ENCODE peak calls at places on chromosomes 12 and 14, in seven cellular contexts. One of them, this sample, is unnamed.

GRCh38 chr12:103956515-103957027 is 9.1 kb upstream of the TDG start:
- DNase-seq in CD8-positive, alpha-beta memory T cell: no peak
- DNase-seq in heart left ventricle: no peak
- DNase-seq in GM13977: no peak
- DNase-seq in stromal cell of bone marrow: no peak
- DNase-seq in AG10803: no peak
- DNase-seq in stimulated activated CD8-positive, alpha-beta memory T cell treated with anti-CD3 and anti-CD28 coated beads, Interleukin-2, amount 100 ng/mL, for 1 hour: no peak
- DNase-seq in this sample: peak

GRCh38 chr14:22438742-22439141 is 150.3 kb downstream of the DAD1 start:
- DNase-seq in CD8-positive, alpha-beta memory T cell: no peak
- DNase-seq in heart left ventricle: no peak
- DNase-seq in GM13977: no peak
- DNase-seq in stromal cell of bone marrow: no peak
- DNase-seq in AG10803: no peak
- DNase-seq in stimulated activated CD8-positive, alpha-beta memory T cell treated with anti-CD3 and anti-CD28 coated beads, Interleukin-2, amount 100 ng/mL, for 1 hour: no peak
- DNase-seq in this sample: no peak

GRCh38 chr14:103144085-103144484 is 20.8 kb downstream of the TNFAIP2 start:
- DNase-seq in CD8-positive, alpha-beta memory T cell: no peak
- DNase-seq in heart left ventricle: no peak
- DNase-seq in GM13977: no peak
- DNase-seq in stromal cell of bone marrow: no peak
- DNase-seq in AG10803: peak
- DNase-seq in stimulated activated CD8-positive, alpha-beta memory T cell treated with anti-CD3 and anti-CD28 coated beads, Interleukin-2, amount 100 ng/mL, for 1 hour: no peak
- DNase-seq in this sample: no peak

GRCh38 chr12:3214508-3215365 is 137.6 kb downstream of the TSPAN9 start:
- DNase-seq in CD8-positive, alpha-beta memory T cell: no peak
- DNase-seq in heart left ventricle: no peak
- DNase-seq in GM13977: no peak
- DNase-seq in stromal cell of bone marrow: no peak
- DNase-seq in AG10803: no peak
- DNase-seq in stimulated activated CD8-positive, alpha-beta memory T cell treated with anti-CD3 and anti-CD28 coated beads, Interleukin-2, amount 100 ng/mL, for 1 hour: no peak
- DNase-seq in this sample: no peak

GRCh38 chr12:51238510-51239334 is at the start of gene DAZAP2:
- DNase-seq in CD8-positive, alpha-beta memory T cell: peak
- DNase-seq in heart left ventricle: peak
- DNase-seq in GM13977: peak
- DNase-seq in stromal cell of bone marrow: peak
- DNase-seq in AG10803: peak
- DNase-seq in stimulated activated CD8-positive, alpha-beta memory T cell treated with anti-CD3 and anti-CD28 coated beads, Interleukin-2, amount 100 ng/mL, for 1 hour: peak
- DNase-seq in this sample: peak

GRCh38 chr12:40566246-40566645 is 126.0 kb upstream of the CNTN1 start:
- DNase-seq in CD8-positive, alpha-beta memory T cell: no peak
- DNase-seq in heart left ventricle: no peak
- DNase-seq in GM13977: no peak
- DNase-seq in stromal cell of bone marrow: no peak
- DNase-seq in AG10803: no peak
- DNase-seq in stimulated activated CD8-positive, alpha-beta memory T cell treated with anti-CD3 and anti-CD28 coated beads, Interleukin-2, amount 100 ng/mL, for 1 hour: no peak
- DNase-seq in this sample: no peak

GRCh38 chr12:103495783-103496456 is at the start of gene C12orf42:
- DNase-seq in CD8-positive, alpha-beta memory T cell: no peak
- DNase-seq in heart left ventricle: no peak
- DNase-seq in GM13977: peak
- DNase-seq in stromal cell of bone marrow: peak
- DNase-seq in AG10803: peak
- DNase-seq in stimulated activated CD8-positive, alpha-beta memory T cell treated with anti-CD3 and anti-CD28 coated beads, Interleukin-2, amount 100 ng/mL, for 1 hour: no peak
- DNase-seq in this sample: peak

GRCh38 chr14:101451166-101451565 is 110.1 kb upstream of the DIO3 start:
- DNase-seq in CD8-positive, alpha-beta memory T cell: no peak
- DNase-seq in heart left ventricle: no peak
- DNase-seq in GM13977: no peak
- DNase-seq in stromal cell of bone marrow: no peak
- DNase-seq in AG10803: no peak
- DNase-seq in stimulated activated CD8-positive, alpha-beta memory T cell treated with anti-CD3 and anti-CD28 coated beads, Interleukin-2, amount 100 ng/mL, for 1 hour: no peak
- DNase-seq in this sample: no peak

GRCh38 chr12:124392271-124392990 is 97.5 kb downstream of the RFLNA start:
- DNase-seq in CD8-positive, alpha-beta memory T cell: no peak
- DNase-seq in heart left ventricle: peak
- DNase-seq in GM13977: peak
- DNase-seq in stromal cell of bone marrow: no peak
- DNase-seq in AG10803: no peak
- DNase-seq in stimulated activated CD8-positive, alpha-beta memory T cell treated with anti-CD3 and anti-CD28 coated beads, Interleukin-2, amount 100 ng/mL, for 1 hour: no peak
- DNase-seq in this sample: peak

GRCh38 chr12:77153706-77154105 is 88.3 kb upstream of the E2F7 start:
- DNase-seq in CD8-positive, alpha-beta memory T cell: no peak
- DNase-seq in heart left ventricle: no peak
- DNase-seq in GM13977: no peak
- DNase-seq in stromal cell of bone marrow: no peak
- DNase-seq in AG10803: peak
- DNase-seq in stimulated activated CD8-positive, alpha-beta memory T cell treated with anti-CD3 and anti-CD28 coated beads, Interleukin-2, amount 100 ng/mL, for 1 hour: no peak
- DNase-seq in this sample: no peak

GRCh38 chr12:57479376-57480115 is at the start of gene ARHGAP9:
- DNase-seq in CD8-positive, alpha-beta memory T cell: peak
- DNase-seq in heart left ventricle: no peak
- DNase-seq in GM13977: peak
- DNase-seq in stromal cell of bone marrow: no peak
- DNase-seq in AG10803: no peak
- DNase-seq in stimulated activated CD8-positive, alpha-beta memory T cell treated with anti-CD3 and anti-CD28 coated beads, Interleukin-2, amount 100 ng/mL, for 1 hour: no peak
- DNase-seq in this sample: peak

GRCh38 chr14:77014004-77014604 is 14.4 kb downstream of the IRF2BPL start:
- DNase-seq in CD8-positive, alpha-beta memory T cell: no peak
- DNase-seq in heart left ventricle: peak
- DNase-seq in GM13977: no peak
- DNase-seq in stromal cell of bone marrow: no peak
- DNase-seq in AG10803: peak
- DNase-seq in stimulated activated CD8-positive, alpha-beta memory T cell treated with anti-CD3 and anti-CD28 coated beads, Interleukin-2, amount 100 ng/mL, for 1 hour: no peak
- DNase-seq in this sample: no peak

GRCh38 chr12:131850856-131851559 is 22.8 kb downstream of the MMP17 start:
- DNase-seq in CD8-positive, alpha-beta memory T cell: no peak
- DNase-seq in heart left ventricle: no peak
- DNase-seq in GM13977: no peak
- DNase-seq in stromal cell of bone marrow: no peak
- DNase-seq in AG10803: no peak
- DNase-seq in stimulated activated CD8-positive, alpha-beta memory T cell treated with anti-CD3 and anti-CD28 coated beads, Interleukin-2, amount 100 ng/mL, for 1 hour: no peak
- DNase-seq in this sample: no peak

GRCh38 chr12:10030446-10030845 is at the start of gene CLEC9A:
- DNase-seq in CD8-positive, alpha-beta memory T cell: no peak
- DNase-seq in heart left ventricle: no peak
- DNase-seq in GM13977: no peak
- DNase-seq in stromal cell of bone marrow: no peak
- DNase-seq in AG10803: no peak
- DNase-seq in stimulated activated CD8-positive, alpha-beta memory T cell treated with anti-CD3 and anti-CD28 coated beads, Interleukin-2, amount 100 ng/mL, for 1 hour: no peak
- DNase-seq in this sample: no peak

GRCh38 chr14:65361920-65362319 is 50.6 kb upstream of the FUT8 start:
- DNase-seq in CD8-positive, alpha-beta memory T cell: no peak
- DNase-seq in heart left ventricle: peak
- DNase-seq in GM13977: no peak
- DNase-seq in stromal cell of bone marrow: peak
- DNase-seq in AG10803: peak
- DNase-seq in stimulated activated CD8-positive, alpha-beta memory T cell treated with anti-CD3 and anti-CD28 coated beads, Interleukin-2, amount 100 ng/mL, for 1 hour: no peak
- DNase-seq in this sample: no peak

GRCh38 chr14:55846852-55847471 is 267.0 kb downstream of the KTN1 start:
- DNase-seq in CD8-positive, alpha-beta memory T cell: no peak
- DNase-seq in heart left ventricle: no peak
- DNase-seq in GM13977: no peak
- DNase-seq in stromal cell of bone marrow: peak
- DNase-seq in AG10803: peak
- DNase-seq in stimulated activated CD8-positive, alpha-beta memory T cell treated with anti-CD3 and anti-CD28 coated beads, Interleukin-2, amount 100 ng/mL, for 1 hour: no peak
- DNase-seq in this sample: no peak

GRCh38 chr12:78933014-78933413 is 68.4 kb downstream of the SYT1 start:
- DNase-seq in CD8-positive, alpha-beta memory T cell: no peak
- DNase-seq in heart left ventricle: no peak
- DNase-seq in GM13977: no peak
- DNase-seq in stromal cell of bone marrow: no peak
- DNase-seq in AG10803: no peak
- DNase-seq in stimulated activated CD8-positive, alpha-beta memory T cell treated with anti-CD3 and anti-CD28 coated beads, Interleukin-2, amount 100 ng/mL, for 1 hour: no peak
- DNase-seq in this sample: no peak

GRCh38 chr12:125331342-125332052 is 266.3 kb downstream of the AACS start:
- DNase-seq in CD8-positive, alpha-beta memory T cell: no peak
- DNase-seq in heart left ventricle: no peak
- DNase-seq in GM13977: no peak
- DNase-seq in stromal cell of bone marrow: no peak
- DNase-seq in AG10803: no peak
- DNase-seq in stimulated activated CD8-positive, alpha-beta memory T cell treated with anti-CD3 and anti-CD28 coated beads, Interleukin-2, amount 100 ng/mL, for 1 hour: no peak
- DNase-seq in this sample: no peak

GRCh38 chr12:69988601-69989194 is 163.7 kb downstream of the MYRFL start:
- DNase-seq in CD8-positive, alpha-beta memory T cell: no peak
- DNase-seq in heart left ventricle: no peak
- DNase-seq in GM13977: no peak
- DNase-seq in stromal cell of bone marrow: no peak
- DNase-seq in AG10803: peak
- DNase-seq in stimulated activated CD8-positive, alpha-beta memory T cell treated with anti-CD3 and anti-CD28 coated beads, Interleukin-2, amount 100 ng/mL, for 1 hour: no peak
- DNase-seq in this sample: no peak

GRCh38 chr14:63895510-63895909 is 42.7 kb downstream of the SYNE2 start:
- DNase-seq in CD8-positive, alpha-beta memory T cell: no peak
- DNase-seq in heart left ventricle: no peak
- DNase-seq in GM13977: no peak
- DNase-seq in stromal cell of bone marrow: no peak
- DNase-seq in AG10803: no peak
- DNase-seq in stimulated activated CD8-positive, alpha-beta memory T cell treated with anti-CD3 and anti-CD28 coated beads, Interleukin-2, amount 100 ng/mL, for 1 hour: no peak
- DNase-seq in this sample: no peak

GRCh38 chr14:105039458-105040205 is 18.7 kb upstream of the CDCA4 start:
- DNase-seq in CD8-positive, alpha-beta memory T cell: no peak
- DNase-seq in heart left ventricle: no peak
- DNase-seq in GM13977: no peak
- DNase-seq in stromal cell of bone marrow: no peak
- DNase-seq in AG10803: no peak
- DNase-seq in stimulated activated CD8-positive, alpha-beta memory T cell treated with anti-CD3 and anti-CD28 coated beads, Interleukin-2, amount 100 ng/mL, for 1 hour: no peak
- DNase-seq in this sample: no peak

GRCh38 chr12:109308534-109309440 is at the start of gene FOXN4:
- DNase-seq in CD8-positive, alpha-beta memory T cell: no peak
- DNase-seq in heart left ventricle: no peak
- DNase-seq in GM13977: peak
- DNase-seq in stromal cell of bone marrow: no peak
- DNase-seq in AG10803: no peak
- DNase-seq in stimulated activated CD8-positive, alpha-beta memory T cell treated with anti-CD3 and anti-CD28 coated beads, Interleukin-2, amount 100 ng/mL, for 1 hour: no peak
- DNase-seq in this sample: no peak

GRCh38 chr12:121618659-121619233 is 7.6 kb upstream of the ORAI1 start:
- DNase-seq in CD8-positive, alpha-beta memory T cell: no peak
- DNase-seq in heart left ventricle: no peak
- DNase-seq in GM13977: no peak
- DNase-seq in stromal cell of bone marrow: no peak
- DNase-seq in AG10803: no peak
- DNase-seq in stimulated activated CD8-positive, alpha-beta memory T cell treated with anti-CD3 and anti-CD28 coated beads, Interleukin-2, amount 100 ng/mL, for 1 hour: no peak
- DNase-seq in this sample: no peak

GRCh38 chr12:124286414-124286813 is 8.5 kb upstream of the RFLNA start:
- DNase-seq in CD8-positive, alpha-beta memory T cell: no peak
- DNase-seq in heart left ventricle: no peak
- DNase-seq in GM13977: no peak
- DNase-seq in stromal cell of bone marrow: no peak
- DNase-seq in AG10803: no peak
- DNase-seq in stimulated activated CD8-positive, alpha-beta memory T cell treated with anti-CD3 and anti-CD28 coated beads, Interleukin-2, amount 100 ng/mL, for 1 hour: no peak
- DNase-seq in this sample: no peak

GRCh38 chr12:123990512-123990911 is 17.5 kb downstream of the ZNF664 start:
- DNase-seq in CD8-positive, alpha-beta memory T cell: no peak
- DNase-seq in heart left ventricle: no peak
- DNase-seq in GM13977: no peak
- DNase-seq in stromal cell of bone marrow: peak
- DNase-seq in AG10803: peak
- DNase-seq in stimulated activated CD8-positive, alpha-beta memory T cell treated with anti-CD3 and anti-CD28 coated beads, Interleukin-2, amount 100 ng/mL, for 1 hour: no peak
- DNase-seq in this sample: no peak

GRCh38 chr12:90945070-90945649 is 9.8 kb downstream of the CCER1 start:
- DNase-seq in CD8-positive, alpha-beta memory T cell: no peak
- DNase-seq in heart left ventricle: no peak
- DNase-seq in GM13977: peak
- DNase-seq in stromal cell of bone marrow: no peak
- DNase-seq in AG10803: peak
- DNase-seq in stimulated activated CD8-positive, alpha-beta memory T cell treated with anti-CD3 and anti-CD28 coated beads, Interleukin-2, amount 100 ng/mL, for 1 hour: no peak
- DNase-seq in this sample: no peak

GRCh38 chr14:53011053-53011462 is 60.2 kb upstream of the FERMT2 start:
- DNase-seq in CD8-positive, alpha-beta memory T cell: no peak
- DNase-seq in heart left ventricle: peak
- DNase-seq in GM13977: no peak
- DNase-seq in stromal cell of bone marrow: peak
- DNase-seq in AG10803: peak
- DNase-seq in stimulated activated CD8-positive, alpha-beta memory T cell treated with anti-CD3 and anti-CD28 coated beads, Interleukin-2, amount 100 ng/mL, for 1 hour: no peak
- DNase-seq in this sample: no peak

GRCh38 chr12:48000878-48001321 is 3.4 kb downstream of the COL2A1 start:
- DNase-seq in CD8-positive, alpha-beta memory T cell: no peak
- DNase-seq in heart left ventricle: peak
- DNase-seq in GM13977: no peak
- DNase-seq in stromal cell of bone marrow: peak
- DNase-seq in AG10803: peak
- DNase-seq in stimulated activated CD8-positive, alpha-beta memory T cell treated with anti-CD3 and anti-CD28 coated beads, Interleukin-2, amount 100 ng/mL, for 1 hour: no peak
- DNase-seq in this sample: no peak

GRCh38 chr14:59897757-59898383 is 22.1 kb upstream of the LRRC9 start:
- DNase-seq in CD8-positive, alpha-beta memory T cell: no peak
- DNase-seq in heart left ventricle: no peak
- DNase-seq in GM13977: peak
- DNase-seq in stromal cell of bone marrow: no peak
- DNase-seq in AG10803: no peak
- DNase-seq in stimulated activated CD8-positive, alpha-beta memory T cell treated with anti-CD3 and anti-CD28 coated beads, Interleukin-2, amount 100 ng/mL, for 1 hour: no peak
- DNase-seq in this sample: no peak

This sample was measured in activated gamma-delta T cell treated with Interleukin-2 at 50 U/mL for 16 hours.